ENCODE peak calls at places on chromosomes 7 and 10, in nine cellular contexts. A is stimulated activated CD4-positive, alpha-beta T cell treated with anti-CD3 and anti-CD28 coated beads, Interleukin-1b, Interleukin-23, amount 100 ng/mL, for 1 hour; N is right lobe of liver; H is AG08396; T is HFF-Myc; M is ACHN; V is H7; I is natural killer cell; R is activated T-helper 9 cell treated with anti-CD3 and anti-CD28 coated beads, Interleukin-2, amount 50 U/mL, for 16 hours. X is an unnamed sample.

GRCh38 chr7:11858026-11858425 is 26.0 kb upstream of the THSD7A start:
- DNase-seq in N (no peak), A (no peak), V (no peak), T (no peak), R (no peak), I (no peak), M (no peak), H (no peak), X (no peak)

GRCh38 chr7:151520419-151521229 is 929 bp upstream of the RHEB start:
- DNase-seq in I (peak), V (peak), H (no peak), A (peak), M (peak), R (peak), N (peak), T (no peak), X (peak)

GRCh38 chr10:50576245-50576815 is 47.4 kb downstream of the SGMS1 start:
- DNase-seq in V (no peak), R (no peak), I (no peak), A (no peak), N (no peak), H (peak), M (peak), T (no peak), X (no peak)

GRCh38 chr10:130749911-130750310 is 561.6 kb downstream of the TCERG1L start:
- DNase-seq in V (no peak), A (no peak), H (no peak), N (peak), R (no peak), T (no peak), M (no peak), I (no peak), X (no peak)

GRCh38 chr10:118523775-118524174 is 71.7 kb downstream of the PRLHR start:
- DNase-seq in M (no peak), V (no peak), I (no peak), T (no peak), N (no peak), R (no peak), A (no peak), H (no peak), X (no peak)

GRCh38 chr7:72114129-72114528 is 298.0 kb downstream of the CALN1 start:
- DNase-seq in R (no peak), T (no peak), M (no peak), V (no peak), I (no peak), N (no peak), A (no peak), H (no peak), X (no peak)

GRCh38 chr7:136275794-136276193 is 298.6 kb upstream of the MTPN start:
- DNase-seq in M (no peak), T (no peak), N (no peak), I (no peak), V (no peak), R (no peak), A (no peak), H (no peak), X (no peak)

GRCh38 chr7:739964-740942 is 13.2 kb upstream of the PRKAR1B start:
- DNase-seq in I (no peak), M (no peak), V (peak), H (no peak), T (no peak), A (no peak), N (no peak), R (no peak), X (no peak)

GRCh38 chr10:15591431-15591830 is 128.3 kb downstream of the ITGA8 start:
- DNase-seq in M (no peak), A (no peak), I (no peak), T (no peak), V (no peak), N (no peak), H (no peak), R (no peak), X (no peak)

GRCh38 chr10:88115406-88115805 is 252.0 kb downstream of the PTEN start:
- DNase-seq in R (no peak), A (no peak), I (no peak), V (no peak), M (no peak), T (no peak), N (no peak), H (no peak), X (no peak)

GRCh38 chr7:14483663-14484062 is 418.9 kb downstream of the DGKB start:
- DNase-seq in R (no peak), A (no peak), H (no peak), V (no peak), T (no peak), I (no peak), N (no peak), M (no peak), X (no peak)

GRCh38 chr10:26486985-26487850 is 49.1 kb downstream of the APBB1IP start:
- DNase-seq in V (no peak), I (peak), A (peak), M (peak), R (peak), H (peak), N (no peak), T (peak), X (no peak)

GRCh38 chr7:100484636-100485114 is 948 bp downstream of the NYAP1 start:
- DNase-seq in T (no peak), R (no peak), H (peak), I (no peak), M (no peak), N (no peak), V (no peak), A (no peak), X (no peak)

GRCh38 chr10:21284301-21284700 is 241.2 kb downstream of the SKIDA1 start:
- DNase-seq in R (no peak), N (no peak), V (no peak), M (no peak), H (no peak), T (no peak), A (no peak), I (no peak), X (no peak)

GRCh38 chr10:71260622-71261325 is 48.4 kb downstream of the UNC5B start:
- DNase-seq in H (peak), N (no peak), V (peak), T (no peak), R (no peak), I (no peak), A (no peak), M (no peak), X (no peak)

GRCh38 chr7:1666779-1667565 is 3.1 kb upstream of the ELFN1 start:
- DNase-seq in T (no peak), I (no peak), N (no peak), A (no peak), V (peak), M (no peak), H (peak), R (no peak), X (peak)

GRCh38 chr10:128087884-128088695 is 38.1 kb downstream of the MKI67 start:
- DNase-seq in H (no peak), R (no peak), T (no peak), I (no peak), M (peak), N (no peak), A (no peak), V (peak), X (no peak)

GRCh38 chr10:129915526-129916378 is 48.3 kb downstream of the EBF3 start:
- DNase-seq in T (no peak), I (no peak), A (no peak), V (no peak), H (no peak), R (no peak), M (no peak), N (no peak), X (no peak)

GRCh38 chr10:79099898-79100448 is 31.2 kb downstream of the ZMIZ1 start:
- DNase-seq in I (no peak), V (no peak), R (no peak), A (no peak), N (no peak), H (no peak), M (no peak), T (no peak), X (no peak)

GRCh38 chr7:73738220-73738611 is 386 bp downstream of the ABHD11 start:
- DNase-seq in I (peak), H (peak), M (peak), T (no peak), N (peak), V (peak), A (peak), R (peak), X (peak)

GRCh38 chr10:98316156-98316555 is 48.2 kb upstream of the LOXL4 start:
- DNase-seq in I (no peak), R (no peak), A (no peak), M (no peak), T (no peak), N (no peak), H (no peak), V (no peak), X (no peak)

GRCh38 chr10:116665541-116666125 is 44.9 kb downstream of the PNLIPRP2 start:
- DNase-seq in H (peak), A (no peak), T (no peak), R (no peak), V (no peak), M (no peak), N (no peak), I (no peak), X (no peak)

X was measured in activated B cell treated with CpG ODN at 0.5 μM for 24 hours.